ENCODE peak calls at places on chromosomes 4 and X, in nine cellular contexts. One of them, this sample, is unnamed.

GRCh38 chr4:133776961-133777360 is 424.6 kb downstream of the PABPC4L start:
- DNase-seq in stomach: no peak
- DNase-seq in fibroblast of the aortic adventitia: no peak
- DNase-seq in GM13976: no peak
- DNase-seq in natural killer cell: no peak
- DNase-seq in endothelial cell of umbilical vein: no peak
- DNase-seq in colonic mucosa: no peak
- DNase-seq in sigmoid colon: no peak
- DNase-seq in BJ: no peak
- DNase-seq in this sample: no peak

GRCh38 chr4:89704651-89705395 is 132.1 kb downstream of the SNCA start:
- DNase-seq in stomach: no peak
- DNase-seq in fibroblast of the aortic adventitia: no peak
- DNase-seq in GM13976: no peak
- DNase-seq in natural killer cell: no peak
- DNase-seq in endothelial cell of umbilical vein: no peak
- DNase-seq in colonic mucosa: no peak
- DNase-seq in sigmoid colon: no peak
- DNase-seq in BJ: no peak
- DNase-seq in this sample: no peak

GRCh38 chr4:8274772-8275241 is 5.3 kb downstream of the HTRA3 start:
- DNase-seq in stomach: peak; percentile 53
- DNase-seq in fibroblast of the aortic adventitia: peak; percentile 97
- DNase-seq in GM13976: no peak
- DNase-seq in natural killer cell: no peak
- DNase-seq in endothelial cell of umbilical vein: no peak
- DNase-seq in colonic mucosa: peak; percentile 65
- DNase-seq in sigmoid colon: peak; percentile 98
- DNase-seq in BJ: peak; percentile 77
- DNase-seq in this sample: peak; percentile 24

GRCh38 chrX:87805829-87806490 is 288.4 kb downstream of the KLHL4 start:
- DNase-seq in stomach: no peak
- DNase-seq in fibroblast of the aortic adventitia: peak; percentile 58
- DNase-seq in GM13976: no peak
- DNase-seq in natural killer cell: no peak
- DNase-seq in endothelial cell of umbilical vein: peak; percentile 46
- DNase-seq in colonic mucosa: no peak
- DNase-seq in sigmoid colon: no peak
- DNase-seq in BJ: no peak
- DNase-seq in this sample: peak; percentile 8

GRCh38 chr4:81919810-81920209 is 448.1 kb upstream of the RASGEF1B start:
- DNase-seq in stomach: no peak
- DNase-seq in fibroblast of the aortic adventitia: no peak
- DNase-seq in GM13976: no peak
- DNase-seq in natural killer cell: no peak
- DNase-seq in endothelial cell of umbilical vein: no peak
- DNase-seq in colonic mucosa: no peak
- DNase-seq in sigmoid colon: no peak
- DNase-seq in BJ: no peak
- DNase-seq in this sample: no peak

GRCh38 chr4:83013420-83013867 is 2.8 kb upstream of the LIN54 start:
- DNase-seq in stomach: no peak
- DNase-seq in fibroblast of the aortic adventitia: no peak
- DNase-seq in GM13976: no peak
- DNase-seq in natural killer cell: no peak
- DNase-seq in endothelial cell of umbilical vein: no peak
- DNase-seq in colonic mucosa: no peak
- DNase-seq in sigmoid colon: no peak
- DNase-seq in BJ: no peak
- DNase-seq in this sample: peak; percentile 14

GRCh38 chr4:98293089-98293887 is 32.1 kb downstream of the RAP1GDS1 start:
- DNase-seq in stomach: no peak
- DNase-seq in fibroblast of the aortic adventitia: peak; percentile 19
- DNase-seq in GM13976: no peak
- DNase-seq in natural killer cell: no peak
- DNase-seq in endothelial cell of umbilical vein: no peak
- DNase-seq in colonic mucosa: no peak
- DNase-seq in sigmoid colon: no peak
- DNase-seq in BJ: no peak
- DNase-seq in this sample: no peak

GRCh38 chr4:121156822-121157769 is 7.0 kb downstream of the TNIP3 start:
- DNase-seq in stomach: no peak
- DNase-seq in fibroblast of the aortic adventitia: peak; percentile 24
- DNase-seq in GM13976: peak; percentile 18
- DNase-seq in natural killer cell: peak; percentile 18
- DNase-seq in endothelial cell of umbilical vein: peak; percentile 24
- DNase-seq in colonic mucosa: peak; percentile 54
- DNase-seq in sigmoid colon: no peak
- DNase-seq in BJ: no peak
- DNase-seq in this sample: peak; percentile 59

GRCh38 chrX:119008122-119008744 is 33.8 kb downstream of the LONRF3 start:
- DNase-seq in stomach: peak; percentile 28
- DNase-seq in fibroblast of the aortic adventitia: peak; percentile 47
- DNase-seq in GM13976: peak; percentile 54
- DNase-seq in natural killer cell: no peak
- DNase-seq in endothelial cell of umbilical vein: peak; percentile 44
- DNase-seq in colonic mucosa: peak; percentile 26
- DNase-seq in sigmoid colon: no peak
- DNase-seq in BJ: no peak
- DNase-seq in this sample: peak; percentile 47

GRCh38 chr4:155403886-155404285 is 27.1 kb upstream of the MAP9 start:
- DNase-seq in stomach: no peak
- DNase-seq in fibroblast of the aortic adventitia: peak; percentile 44
- DNase-seq in GM13976: no peak
- DNase-seq in natural killer cell: no peak
- DNase-seq in endothelial cell of umbilical vein: peak; percentile 67
- DNase-seq in colonic mucosa: no peak
- DNase-seq in sigmoid colon: no peak
- DNase-seq in BJ: no peak
- DNase-seq in this sample: peak; percentile 61

GRCh38 chrX:45815389-45815788 is 614.7 kb upstream of the DIPK2B start:
- DNase-seq in stomach: no peak
- DNase-seq in fibroblast of the aortic adventitia: no peak
- DNase-seq in GM13976: no peak
- DNase-seq in natural killer cell: no peak
- DNase-seq in endothelial cell of umbilical vein: no peak
- DNase-seq in colonic mucosa: no peak
- DNase-seq in sigmoid colon: no peak
- DNase-seq in BJ: no peak
- DNase-seq in this sample: no peak

GRCh38 chr4:187302456-187302855 is 578.8 kb upstream of the FAT1 start:
- DNase-seq in stomach: no peak
- DNase-seq in fibroblast of the aortic adventitia: no peak
- DNase-seq in GM13976: no peak
- DNase-seq in natural killer cell: no peak
- DNase-seq in endothelial cell of umbilical vein: no peak
- DNase-seq in colonic mucosa: no peak
- DNase-seq in sigmoid colon: no peak
- DNase-seq in BJ: peak; percentile 45
- DNase-seq in this sample: no peak

DNA sequence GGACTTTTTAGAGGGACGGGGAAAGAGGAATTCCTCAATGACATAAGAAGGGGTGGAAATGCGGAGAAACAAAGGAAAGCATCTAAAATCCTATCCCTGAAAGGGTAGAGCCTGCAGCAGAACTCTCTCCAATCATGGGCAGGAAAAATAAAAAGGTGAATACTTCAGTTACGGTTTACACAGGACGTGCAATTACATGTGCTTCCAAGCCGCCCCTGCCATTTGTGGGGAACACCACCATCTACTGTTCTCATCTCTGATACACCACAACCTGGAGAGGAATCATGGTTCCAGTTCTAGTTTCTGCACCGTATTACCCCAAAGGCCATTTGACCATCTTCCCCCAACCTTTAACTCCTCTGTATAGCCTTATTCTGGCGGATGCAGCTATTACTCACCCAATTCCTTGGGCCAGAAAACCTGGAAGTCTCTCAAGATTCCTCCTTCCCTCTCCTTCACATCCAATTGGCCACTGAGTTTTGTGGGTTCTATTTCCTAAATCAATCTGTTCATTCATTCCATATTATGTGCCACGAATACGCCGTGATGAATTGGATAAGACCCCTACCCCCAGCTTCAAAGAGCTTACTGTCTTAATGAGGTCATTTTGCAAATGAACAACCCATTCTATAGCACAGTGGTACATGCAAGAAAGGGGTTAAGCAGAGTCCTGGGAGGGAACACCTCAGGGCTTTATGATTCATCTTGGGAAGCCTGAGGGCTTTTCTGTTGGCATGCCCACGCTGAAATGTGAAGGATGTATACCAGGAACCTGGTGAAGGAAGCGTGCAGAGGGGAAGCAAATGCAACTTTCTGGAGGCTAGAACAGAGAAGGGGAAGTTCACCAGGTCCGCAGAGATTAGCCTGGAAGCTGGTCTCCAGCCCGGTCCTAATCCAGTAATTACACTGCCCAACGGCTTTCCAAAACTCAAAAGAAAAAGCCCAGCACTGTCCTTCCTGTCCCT is 1.4 kb upstream of the MSL3 start:
- DNase-seq in stomach: no peak
- DNase-seq in fibroblast of the aortic adventitia: peak; percentile 54
- DNase-seq in GM13976: no peak
- DNase-seq in natural killer cell: no peak
- DNase-seq in endothelial cell of umbilical vein: no peak
- DNase-seq in colonic mucosa: no peak
- DNase-seq in sigmoid colon: no peak
- DNase-seq in BJ: no peak
- DNase-seq in this sample: no peak
- TF ChIP-seq CTCF in stomach: no peak
- TF ChIP-seq CTCF in fibroblast of the aortic adventitia: no peak
- TF ChIP-seq CTCF in GM13976: peak; percentile 42
- TF ChIP-seq CTCF in natural killer cell: no peak
- TF ChIP-seq CTCF in endothelial cell of umbilical vein: no peak
- TF ChIP-seq CTCF in colonic mucosa: no peak
- TF ChIP-seq CTCF in sigmoid colon: no peak
- TF ChIP-seq CTCF in BJ: no peak
- TF ChIP-seq CTCF in this sample: no peak

DNA sequence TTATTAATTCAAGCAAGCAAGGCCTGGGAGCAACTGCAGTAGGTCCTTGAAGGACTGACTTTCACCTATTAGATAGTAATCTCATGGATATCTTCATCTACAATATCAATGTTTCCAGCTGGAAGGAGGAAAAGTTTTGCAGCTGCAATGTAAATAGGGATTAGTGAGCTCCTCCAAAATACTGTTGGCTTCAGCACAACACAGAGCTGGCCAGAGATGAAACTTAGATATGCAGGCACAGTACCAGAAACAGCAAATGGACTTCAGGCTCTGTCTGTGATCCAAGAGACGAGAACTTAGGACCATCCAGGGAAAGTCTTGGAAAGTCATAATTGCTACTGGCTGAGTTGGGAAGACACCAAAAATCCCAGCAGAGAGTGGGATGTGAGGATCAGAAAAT is 57.4 kb downstream of the PARM1 start:
- DNase-seq in stomach: no peak
- DNase-seq in fibroblast of the aortic adventitia: no peak
- DNase-seq in GM13976: no peak
- DNase-seq in natural killer cell: no peak
- DNase-seq in endothelial cell of umbilical vein: no peak
- DNase-seq in colonic mucosa: no peak
- DNase-seq in sigmoid colon: no peak
- DNase-seq in BJ: no peak
- DNase-seq in this sample: no peak
- TF ChIP-seq CTCF in stomach: no peak
- TF ChIP-seq CTCF in fibroblast of the aortic adventitia: no peak
- TF ChIP-seq CTCF in GM13976: no peak
- TF ChIP-seq CTCF in natural killer cell: no peak
- TF ChIP-seq CTCF in endothelial cell of umbilical vein: no peak
- TF ChIP-seq CTCF in colonic mucosa: no peak
- TF ChIP-seq CTCF in sigmoid colon: no peak
- TF ChIP-seq CTCF in BJ: no peak
- TF ChIP-seq CTCF in this sample: no peak

GRCh38 chrX:150982786-150983525 is at the start of gene HMGB3:
- DNase-seq in stomach: peak; percentile 86
- DNase-seq in fibroblast of the aortic adventitia: peak; percentile 83
- DNase-seq in GM13976: peak; percentile 91
- DNase-seq in natural killer cell: peak; percentile 60
- DNase-seq in endothelial cell of umbilical vein: peak; percentile 92
- DNase-seq in colonic mucosa: peak; percentile 89
- DNase-seq in sigmoid colon: peak; percentile 86
- DNase-seq in BJ: peak; percentile 50
- DNase-seq in this sample: peak; percentile 93

GRCh38 chrX:150984164-150984824 is 1.2 kb downstream of the HMGB3 start:
- DNase-seq in stomach: no peak
- DNase-seq in fibroblast of the aortic adventitia: no peak
- DNase-seq in GM13976: no peak
- DNase-seq in natural killer cell: peak; percentile 15
- DNase-seq in endothelial cell of umbilical vein: no peak
- DNase-seq in colonic mucosa: no peak
- DNase-seq in sigmoid colon: no peak
- DNase-seq in BJ: no peak
- DNase-seq in this sample: no peak

GRCh38 chrX:150982235-150982785 is 825 bp upstream of the HMGB3 start:
- DNase-seq in stomach: no peak
- DNase-seq in fibroblast of the aortic adventitia: no peak
- DNase-seq in GM13976: no peak
- DNase-seq in natural killer cell: no peak
- DNase-seq in endothelial cell of umbilical vein: no peak
- DNase-seq in colonic mucosa: no peak
- DNase-seq in sigmoid colon: no peak
- DNase-seq in BJ: no peak
- DNase-seq in this sample: no peak

GRCh38 chrX:150980711-150981110 is 2.4 kb upstream of the HMGB3 start:
- DNase-seq in stomach: no peak
- DNase-seq in fibroblast of the aortic adventitia: no peak
- DNase-seq in GM13976: no peak
- DNase-seq in natural killer cell: no peak
- DNase-seq in endothelial cell of umbilical vein: no peak
- DNase-seq in colonic mucosa: no peak
- DNase-seq in sigmoid colon: no peak
- DNase-seq in BJ: no peak
- DNase-seq in this sample: no peak

GRCh38 chrX:150983526-150984163 is 510 bp downstream of the HMGB3 start:
- DNase-seq in stomach: no peak
- DNase-seq in fibroblast of the aortic adventitia: no peak
- DNase-seq in GM13976: no peak
- DNase-seq in natural killer cell: no peak
- DNase-seq in endothelial cell of umbilical vein: peak; percentile 1
- DNase-seq in colonic mucosa: no peak
- DNase-seq in sigmoid colon: no peak
- DNase-seq in BJ: no peak
- DNase-seq in this sample: no peak
- TF ChIP-seq CTCF in stomach: no peak
- TF ChIP-seq CTCF in fibroblast of the aortic adventitia: no peak
- TF ChIP-seq CTCF in GM13976: no peak
- TF ChIP-seq CTCF in natural killer cell: no peak
- TF ChIP-seq CTCF in endothelial cell of umbilical vein: no peak
- TF ChIP-seq CTCF in colonic mucosa: no peak
- TF ChIP-seq CTCF in sigmoid colon: no peak
- TF ChIP-seq CTCF in BJ: no peak
- TF ChIP-seq CTCF in this sample: no peak

DNA sequence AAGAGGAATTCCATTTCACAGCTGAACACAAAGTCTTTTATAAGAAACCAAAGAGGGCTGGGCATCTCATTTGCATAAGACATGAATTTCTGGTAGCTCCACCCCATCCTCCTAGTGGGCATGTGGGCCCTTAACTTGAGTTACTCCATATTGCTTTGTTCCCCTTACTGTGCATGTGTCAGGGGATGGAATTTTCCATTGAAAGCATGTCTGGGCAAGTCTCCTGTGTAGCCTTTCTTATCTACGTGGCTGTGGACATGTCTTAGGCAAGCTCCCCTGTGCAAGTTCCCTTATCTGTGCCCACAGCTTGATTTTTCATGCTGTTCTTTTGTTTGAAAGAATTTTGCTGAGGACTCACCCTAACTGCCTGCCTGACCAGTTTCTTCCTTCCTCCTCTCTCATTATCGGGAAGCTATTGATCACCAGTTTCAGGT is 123.5 kb upstream of the JADE1 start:
- DNase-seq in stomach: no peak
- DNase-seq in fibroblast of the aortic adventitia: peak; percentile 45
- DNase-seq in GM13976: no peak
- DNase-seq in natural killer cell: no peak
- DNase-seq in endothelial cell of umbilical vein: no peak
- DNase-seq in colonic mucosa: no peak
- DNase-seq in sigmoid colon: no peak
- DNase-seq in BJ: no peak
- DNase-seq in this sample: peak; percentile 13
- TF ChIP-seq CTCF in stomach: no peak
- TF ChIP-seq CTCF in fibroblast of the aortic adventitia: no peak
- TF ChIP-seq CTCF in GM13976: no peak
- TF ChIP-seq CTCF in natural killer cell: no peak
- TF ChIP-seq CTCF in endothelial cell of umbilical vein: no peak
- TF ChIP-seq CTCF in colonic mucosa: no peak
- TF ChIP-seq CTCF in sigmoid colon: no peak
- TF ChIP-seq CTCF in BJ: no peak
- TF ChIP-seq CTCF in this sample: no peak